ENCODE peak calls at places on chromosome 11, in five cellular contexts. T is dorsolateral prefrontal cortex, D is heart left ventricle, M is GM10248, B is heart right ventricle. F is an unnamed sample.

GRCh38 chr11:117979481-117980211 is 6.5 kb upstream of the IL10RA start:
- DNase-seq in M (no peak), B (no peak), D (no peak), T (no peak), F (no peak)

GRCh38 chr11:38718659-38719058 is 2120.6 kb upstream of the RAG2 start:
- DNase-seq in M (no peak), B (no peak), D (no peak), T (no peak), F (peak; percentile 6)

GRCh38 chr11:47998733-47999359 is 18.5 kb downstream of the PTPRJ start:
- DNase-seq in M (no peak), T (no peak), D (no peak), B (no peak), F (no peak)

GRCh38 chr11:106668147-106668546 is 350.1 kb downstream of the GUCY1A2 start:
- DNase-seq in M (no peak), D (no peak), B (no peak), T (no peak), F (peak; percentile 23)

GRCh38 chr11:59574932-59575904 is 40.4 kb downstream of the OSBP start:
- DNase-seq in T (no peak), M (no peak), B (no peak), D (no peak), F (no peak)

GRCh38 chr11:47858169-47858543 is 10.0 kb upstream of the NUP160 start:
- DNase-seq in T (no peak), M (no peak), D (no peak), B (no peak), F (peak; percentile 89)

GRCh38 chr11:117143390-117143789 is 697 bp upstream of the PAFAH1B2 start:
- DNase-seq in M (peak; percentile 46), D (peak; percentile 69), T (peak; percentile 69), B (peak; percentile 30), F (peak; percentile 64)

GRCh38 chr11:125164422-125165110 is at the start of gene PKNOX2:
- DNase-seq in D (peak; percentile 85), M (peak; percentile 69), T (peak; percentile 89), B (peak; percentile 83), F (peak; percentile 57)

GRCh38 chr11:105915036-105915435 is 107.0 kb downstream of the MSANTD4 start:
- DNase-seq in T (no peak), D (no peak), M (no peak), B (no peak), F (no peak)

GRCh38 chr11:117097567-117098268 is 510 bp downstream of the SIK3 start:
- DNase-seq in T (peak; percentile 68), B (peak; percentile 59), D (peak; percentile 51), M (no peak), F (peak; percentile 38)

GRCh38 chr11:132126973-132127900 is 756.8 kb downstream of the NTM start:
- DNase-seq in M (peak; percentile 41), B (no peak), T (peak; percentile 62), D (peak; percentile 56), F (peak; percentile 9)

GRCh38 chr11:67301951-67302516 is 1.3 kb upstream of the SSH3 start:
- DNase-seq in M (no peak), B (peak; percentile 62), D (peak; percentile 82), T (peak; percentile 54), F (peak; percentile 78)

GRCh38 chr11:122440783-122441701 is 214.5 kb upstream of the UBASH3B start:
- DNase-seq in D (peak; percentile 72), M (no peak), T (no peak), B (peak; percentile 62), F (no peak)

GRCh38 chr11:126561327-126561893 is 205.9 kb downstream of the ST3GAL4 start:
- DNase-seq in M (peak; percentile 46), T (no peak), B (no peak), D (peak; percentile 40), F (peak; percentile 69)

GRCh38 chr11:112320668-112321067 is 60.0 kb upstream of the PLET1 start:
- DNase-seq in B (peak; percentile 65), M (no peak), D (peak; percentile 84), T (no peak), F (peak; percentile 92)

GRCh38 chr11:85809881-85810280 is 1.1 kb downstream of the SYTL2 start:
- DNase-seq in D (no peak), B (no peak), T (peak; percentile 45), M (no peak), F (no peak)

GRCh38 chr11:28798286-28798685 is 690.1 kb downstream of the METTL15 start:
- DNase-seq in T (no peak), D (no peak), M (no peak), B (no peak), F (no peak)

GRCh38 chr11:125516266-125516665 is 20.2 kb upstream of the FEZ1 start:
- DNase-seq in M (no peak), T (no peak), B (no peak), D (no peak), F (no peak)

GRCh38 chr11:2517386-2518064 is 72.7 kb downstream of the KCNQ1 start:
- DNase-seq in D (no peak), T (peak; percentile 27), B (peak; percentile 5), M (no peak), F (no peak)

GRCh38 chr11:9566561-9567063 is 6.9 kb upstream of the WEE1 start:
- DNase-seq in M (no peak), T (no peak), B (no peak), D (no peak), F (no peak)

GRCh38 chr11:128471138-128471661 is 116.2 kb downstream of the ETS1 start:
- DNase-seq in M (peak; percentile 76), B (no peak), T (no peak), D (no peak), F (no peak)

GRCh38 chr11:995752-996420 is 40.6 kb downstream of the MUC6 start:
- DNase-seq in B (no peak), D (no peak), T (no peak), M (peak; percentile 88), F (no peak)

GRCh38 chr11:114017723-114018122 is 41.8 kb upstream of the ZBTB16 start:
- DNase-seq in T (no peak), B (no peak), D (no peak), M (no peak), F (peak; percentile 41)

GRCh38 chr11:127017482-127017881 is 16.9 kb upstream of the KIRREL3 start:
- DNase-seq in D (no peak), T (no peak), B (no peak), M (no peak), F (peak; percentile 46)

GRCh38 chr11:32005786-32006406 is 85.0 kb upstream of the RCN1 start:
- DNase-seq in M (no peak), T (no peak), B (no peak), D (no peak), F (peak; percentile 24)

GRCh38 chr11:32960553-32961164 is 55.0 kb upstream of the DEPDC7 start:
- DNase-seq in B (no peak), D (no peak), T (no peak), M (peak; percentile 43), F (peak; percentile 63)

GRCh38 chr11:8597182-8597581 is 3.2 kb upstream of the STK33 start:
- DNase-seq in M (no peak), B (no peak), D (no peak), T (no peak), F (peak; percentile 51)

GRCh38 chr11:103709366-103709765 is 327.1 kb upstream of the DDI1 start:
- DNase-seq in T (no peak), M (no peak), D (no peak), B (no peak), F (no peak)

GRCh38 chr11:791658-792534 is 2.0 kb upstream of the CEND1 start:
- DNase-seq in T (no peak), D (no peak), B (peak; percentile 15), M (no peak), F (no peak)

GRCh38 chr11:133123371-133123770 is 408.9 kb downstream of the OPCML start:
- DNase-seq in D (no peak), M (no peak), T (no peak), B (no peak), F (no peak)

GRCh38 chr11:126332221-126332711 is 23.2 kb upstream of the ST3GAL4 start:
- DNase-seq in M (no peak), D (peak; percentile 87), B (peak; percentile 80), T (peak; percentile 78), F (peak; percentile 94)

GRCh38 chr11:61054927-61055562 is 47.2 kb upstream of the CD5 start:
- DNase-seq in M (no peak), B (no peak), D (no peak), T (no peak), F (no peak)

GRCh38 chr11:66100272-66101037 is 30.4 kb downstream of the PACS1 start:
- DNase-seq in D (peak; percentile 86), T (peak; percentile 75), B (peak; percentile 66), M (peak; percentile 62), F (no peak)

GRCh38 chr11:61873588-61874459 is 17.5 kb downstream of the FADS3 start:
- DNase-seq in M (no peak), D (peak; percentile 47), T (no peak), B (no peak), F (no peak)

GRCh38 chr11:7511405-7511804 is 2.4 kb upstream of the PPFIBP2 start:
- DNase-seq in B (peak; percentile 29), D (peak; percentile 84), M (no peak), T (peak; percentile 80), F (no peak)

GRCh38 chr11:128412847-128413791 is 174.2 kb downstream of the ETS1 start:
- DNase-seq in D (no peak), B (no peak), T (no peak), M (no peak), F (no peak)

GRCh38 chr11:31956310-31956709 is 134.6 kb upstream of the RCN1 start:
- DNase-seq in B (no peak), M (no peak), T (no peak), D (no peak), F (no peak)

GRCh38 chr11:72228229-72228843 is 3.8 kb downstream of the INPPL1 start:
- DNase-seq in D (no peak), M (no peak), B (no peak), T (no peak), F (no peak)
- TF ChIP-seq CTCF in D (no peak), M (no peak), B (no peak), T (no peak), F (no peak)

GRCh38 chr11:14520086-14520901 is at the start of gene PSMA1:
- DNase-seq in T (peak; percentile 95), M (peak; percentile 90), D (peak; percentile 95), B (peak; percentile 92), F (peak; percentile 94)
- TF ChIP-seq CTCF in T (no peak), M (no peak), D (peak; percentile 40), B (peak; percentile 25), F (no peak)

GRCh38 chr11:27506200-27507182 is at the start of gene LIN7C:
- DNase-seq in M (peak; percentile 95), B (peak; percentile 94), T (peak; percentile 95), D (peak; percentile 97), F (peak; percentile 97)
- TF ChIP-seq CTCF in M (no peak), B (no peak), T (no peak), D (no peak), F (no peak)

GRCh38 chr11:92211576-92212167 is 12.9 kb upstream of the FAT3 start:
- DNase-seq in D (peak; percentile 51), T (peak; percentile 66), B (peak; percentile 12), M (no peak), F (peak; percentile 33)
- TF ChIP-seq CTCF in D (no peak), T (peak; percentile 22), B (peak; percentile 48), M (no peak), F (no peak)

F was measured in MCF 10A.